ENCODE peak calls at places on chromosome 1, in eight cellular contexts. I is stomach, Y is esophagus squamous epithelium, E is tibial artery, T is astrocyte, N is A549, G is K562, W is body of pancreas. C is an unnamed sample. For H3K4me1, the result is how much of the 10 kb centered on the place peaks cover.

GRCh38 chr1:109350182-109350581 is 43.4 kb upstream of the MYBPHL start:
- DNase-seq in I (no peak), Y (no peak), G (no peak), W (no peak), N (no peak), E (no peak), T (no peak), C (no peak)

GRCh38 chr1:168488153-168488552 is 55.6 kb downstream of the XCL2 start:
- DNase-seq in T (peak), Y (no peak), G (no peak), I (peak), N (no peak), W (peak), E (peak), C (no peak)

GRCh38 chr1:166233750-166234366 is 67.1 kb upstream of the FAM78B start:
- DNase-seq in T (no peak), N (no peak), G (no peak), W (no peak), I (no peak), E (no peak), Y (no peak), C (no peak)

GRCh38 chr1:170640581-170640980 is 23.4 kb upstream of the PRRX1 start:
- DNase-seq in T (peak), N (no peak), E (no peak), I (no peak), G (no peak), Y (no peak), W (no peak), C (no peak)

GRCh38 chr1:5108740-5109139 is 454.3 kb downstream of the AJAP1 start:
- DNase-seq in T (no peak), Y (no peak), G (no peak), I (no peak), W (no peak), N (no peak), E (no peak), C (no peak)

GRCh38 chr1:110089561-110090275 is 19.2 kb upstream of the ALX3 start:
- DNase-seq in W (no peak), I (no peak), E (no peak), N (no peak), T (no peak), G (peak), Y (no peak), C (no peak)

GRCh38 chr1:113534875-113535274 is 144.6 kb downstream of the MAGI3 start:
- DNase-seq in Y (no peak), N (no peak), G (no peak), E (no peak), T (no peak), W (no peak), I (no peak), C (no peak)

GRCh38 chr1:185257947-185258203 is 59.2 kb downstream of the IVNS1ABP start:
- DNase-seq in T (peak), Y (no peak), G (no peak), E (no peak), I (no peak), W (no peak), N (no peak), C (no peak)

GRCh38 chr1:15948600-15949452 is 27.1 kb downstream of the ZBTB17 start:
- DNase-seq in T (peak), N (no peak), Y (no peak), G (peak), E (peak), I (peak), W (peak), C (peak)

GRCh38 chr1:190608282-190608681 is 130.6 kb upstream of the BRINP3 start:
- DNase-seq in G (no peak), E (no peak), I (no peak), T (peak), N (no peak), Y (no peak), W (no peak), C (no peak)

GRCh38 chr1:56429288-56429687 is 150.1 kb downstream of the PLPP3 start:
- DNase-seq in G (no peak), E (no peak), Y (no peak), T (no peak), I (no peak), N (no peak), W (no peak), C (no peak)

GRCh38 chr1:8866792-8867415 is 11.6 kb downstream of the ENO1 start:
- DNase-seq in W (no peak), Y (no peak), N (no peak), E (no peak), I (no peak), T (no peak), G (no peak), C (no peak)

GRCh38 chr1:238492271-238492670 is 601.5 kb upstream of the ZP4 start:
- DNase-seq in I (no peak), W (no peak), E (no peak), T (no peak), G (no peak), Y (no peak), N (no peak), C (no peak)

GRCh38 chr1:40625076-40625475 is 40.4 kb downstream of the RIMS3 start:
- DNase-seq in E (peak), Y (no peak), I (peak), G (no peak), N (no peak), T (no peak), W (peak), C (peak)
- TF ChIP-seq CTCF in E (no peak), Y (peak), I (peak), G (peak), N (no peak), T (no peak), W (peak), C (no peak)

DNA sequence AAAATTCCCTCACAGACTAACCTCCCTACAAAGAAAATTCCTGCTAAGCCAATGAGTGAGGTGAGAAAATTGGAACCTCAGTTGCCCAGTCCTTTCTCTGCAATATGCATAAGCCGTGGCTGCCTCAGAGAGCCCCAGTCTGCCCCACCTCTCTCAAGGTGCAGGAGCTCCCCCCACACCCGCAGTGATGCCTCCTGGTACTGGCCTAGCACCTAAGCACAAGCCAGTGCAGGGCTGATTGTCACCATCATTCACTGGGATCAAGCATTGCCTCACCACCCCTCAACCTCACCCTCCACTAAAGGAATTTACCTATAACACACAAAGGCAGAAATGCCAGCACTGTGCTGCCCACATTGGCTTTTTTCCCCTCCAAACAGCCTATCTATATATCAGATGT is 56.9 kb downstream of the CD34 start:
- DNase-seq in N (no peak), T (no peak), G (no peak), W (no peak), I (no peak), Y (no peak), E (no peak), C (peak)
- H3K4me1 ChIP-seq in N (under half), T (under half), G (under half), W (under half), I (half or more), Y (under half), E (half or more), C (under half)

GRCh38 chr1:223244366-223245103 is 101.5 kb upstream of the TLR5 start:
- DNase-seq in G (peak), T (peak), I (no peak), E (no peak), W (no peak), N (no peak), Y (no peak), C (no peak)
- TF ChIP-seq CTCF in G (peak), T (peak), I (no peak), E (peak), W (no peak), N (peak), Y (no peak), C (no peak)

GRCh38 chr1:119959268-119959667 is 63.0 kb upstream of the ADAM30 start:
- DNase-seq in T (no peak), I (no peak), E (no peak), N (no peak), G (no peak), Y (no peak), W (no peak), C (no peak)

GRCh38 chr1:119958223-119958622 is 61.9 kb upstream of the ADAM30 start:
- DNase-seq in Y (no peak), I (no peak), E (no peak), W (no peak), G (no peak), N (no peak), T (no peak), C (no peak)

GRCh38 chr1:119959836-119960235 is 63.5 kb upstream of the ADAM30 start:
- DNase-seq in I (no peak), N (no peak), G (no peak), W (no peak), Y (no peak), T (no peak), E (no peak), C (no peak)

GRCh38 chr1:119962296-119962968 is 66.1 kb upstream of the ADAM30 start:
- DNase-seq in T (peak), E (no peak), Y (no peak), W (no peak), N (no peak), G (no peak), I (no peak), C (no peak)

DNA sequence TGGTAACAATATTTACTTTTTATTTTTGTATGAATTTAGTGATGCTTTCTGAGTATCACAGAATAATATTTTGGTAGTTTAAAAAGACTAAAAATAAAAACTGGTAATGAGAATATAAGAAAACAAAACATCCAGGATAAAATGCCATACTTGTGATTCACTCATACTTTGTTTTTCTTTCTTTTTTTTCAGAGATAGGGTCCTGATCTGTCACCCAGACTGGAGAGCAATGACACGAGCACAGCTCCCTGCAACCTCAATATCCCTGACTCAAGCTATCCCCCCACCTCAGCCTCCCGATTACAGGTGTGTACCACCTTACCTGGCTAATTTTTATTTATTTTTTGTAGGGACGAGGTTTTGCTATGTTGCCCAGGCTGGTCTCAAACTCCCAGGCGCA is 64.2 kb upstream of the ADAM30 start:
- DNase-seq in W (no peak), E (no peak), T (no peak), I (no peak), N (no peak), Y (no peak), G (no peak), C (no peak)
- H3K4me1 ChIP-seq in W (under half), E (half or more), T (under half), I (under half), N (under half), Y (under half), G (under half), C (under half)

DNA sequence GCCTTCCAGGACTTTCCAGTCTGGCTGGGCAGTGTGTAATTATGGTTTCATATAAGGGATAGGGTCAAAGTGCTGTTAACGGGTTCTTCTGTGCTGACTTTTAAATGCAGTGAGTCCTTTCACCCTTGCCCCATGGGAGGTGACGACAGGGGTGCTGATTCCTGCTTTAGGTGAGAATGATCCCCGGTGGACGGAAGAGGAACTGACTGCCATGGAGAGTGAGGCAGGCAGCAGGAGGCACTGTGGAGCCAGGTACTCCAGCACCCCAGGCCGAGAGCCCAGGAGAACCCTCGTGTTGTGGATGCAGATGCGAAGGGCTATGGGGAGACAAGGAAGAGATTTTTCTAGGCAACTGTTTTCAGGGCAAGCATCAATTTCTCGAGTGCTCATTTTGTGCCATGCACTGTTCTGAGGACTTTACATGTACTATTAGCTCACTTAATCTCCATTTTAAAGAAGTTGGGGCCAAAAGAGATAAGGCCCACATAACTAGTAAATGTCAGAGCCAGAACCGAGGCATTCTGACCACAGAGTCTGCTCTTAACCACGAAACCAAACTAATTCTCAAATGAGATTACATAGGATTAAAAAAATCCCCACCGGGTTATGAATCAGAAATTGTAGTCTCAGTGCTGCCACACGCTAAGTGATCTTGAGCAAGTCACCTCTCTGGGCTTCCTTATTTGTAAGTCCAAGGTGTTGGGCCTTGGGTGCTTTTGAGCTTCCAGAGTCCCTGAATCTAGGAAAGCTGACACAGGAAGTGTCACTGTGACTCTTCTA is 28.2 kb downstream of the STPG1 start:
- DNase-seq in E (no peak), G (peak), I (no peak), Y (no peak), T (peak), W (no peak), N (no peak), C (no peak)
- TF ChIP-seq CTCF in E (no peak), G (peak), I (no peak), Y (peak), T (peak), W (peak), N (peak), C (no peak)

GRCh38 chr1:33745942-33746341 is 117.9 kb upstream of the HMGB4 start:
- DNase-seq in T (no peak), E (no peak), G (no peak), Y (no peak), I (no peak), N (no peak), W (no peak), C (no peak)

GRCh38 chr1:33741749-33742148 is 122.1 kb upstream of the HMGB4 start:
- DNase-seq in W (no peak), Y (no peak), T (no peak), N (no peak), E (no peak), G (no peak), I (no peak), C (no peak)

GRCh38 chr1:33740040-33740745 is 123.7 kb upstream of the HMGB4 start:
- DNase-seq in W (no peak), T (no peak), N (no peak), G (no peak), I (no peak), E (no peak), Y (no peak), C (no peak)

GRCh38 chr1:33743221-33743998 is 120.5 kb upstream of the HMGB4 start:
- DNase-seq in Y (no peak), G (no peak), N (no peak), E (no peak), I (no peak), W (no peak), T (no peak), C (no peak)

DNA sequence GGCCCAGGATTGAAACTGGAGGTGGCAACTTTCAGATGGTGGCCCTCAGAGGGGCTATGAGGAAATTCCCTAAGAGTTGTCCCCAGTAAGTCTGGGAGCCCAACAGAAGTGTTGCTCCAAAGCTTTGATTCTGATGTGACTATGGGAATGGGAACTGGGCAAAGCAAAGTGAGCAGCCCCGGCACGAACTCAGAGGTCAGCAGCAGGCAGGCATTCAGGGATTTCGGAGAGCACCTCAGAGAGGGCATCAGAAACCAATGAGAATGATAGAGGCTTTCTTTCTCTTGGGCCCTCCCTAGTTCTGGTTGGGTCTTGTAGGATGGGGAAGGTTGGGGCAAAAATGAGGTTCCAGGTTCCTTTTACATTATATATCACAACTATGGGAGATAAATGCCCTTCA is 121.2 kb upstream of the HMGB4 start:
- DNase-seq in G (no peak), T (no peak), N (no peak), Y (no peak), W (no peak), I (no peak), E (no peak), C (no peak)
- H3K4me1 ChIP-seq in G (under half), T (under half), N (under half), Y (under half), W (under half), I (under half), E (under half), C (under half)

GRCh38 chr1:41022424-41022823 is 899 bp upstream of the SLFNL1 start:
- DNase-seq in I (no peak), N (no peak), T (no peak), Y (no peak), G (no peak), E (peak), W (no peak), C (no peak)

GRCh38 chr1:41021526-41022308 is at the start of gene SLFNL1:
- DNase-seq in N (no peak), Y (no peak), E (peak), G (peak), W (no peak), I (no peak), T (no peak), C (no peak)

GRCh38 chr1:41025979-41026819 is 4.7 kb upstream of the SLFNL1 start:
- DNase-seq in E (peak), G (no peak), T (no peak), I (no peak), N (no peak), W (no peak), Y (no peak), C (no peak)

GRCh38 chr1:41024953-41025352 is 3.4 kb upstream of the SLFNL1 start:
- DNase-seq in W (no peak), G (no peak), T (no peak), Y (no peak), E (peak), N (no peak), I (no peak), C (no peak)

GRCh38 chr1:41023279-41023990 is 1.9 kb upstream of the SLFNL1 start:
- DNase-seq in G (peak), I (no peak), E (peak), N (no peak), Y (no peak), W (no peak), T (no peak), C (no peak)
- TF ChIP-seq CTCF in G (peak), I (no peak), E (peak), N (no peak), Y (no peak), W (peak), T (peak), C (peak)

GRCh38 chr1:245326396-245326795 is 171.6 kb downstream of the KIF26B start:
- DNase-seq in E (no peak), Y (no peak), G (no peak), W (no peak), I (no peak), N (no peak), T (no peak), C (no peak)
- H3K4me1 ChIP-seq in E (under half), Y (under half), G (under half), W (under half), I (under half), N (under half), T (under half), C (under half)